ENCODE peak calls at places on chromosomes 16 and 17, in four cellular contexts. Y is MM.1S, R is choroid plexus epithelial cell, A is stomach. O is an unnamed sample.

GRCh38 chr17:40097931-40098845 is 2.2 kb downstream of the NR1D1 start:
- DNase-seq in Y (peak), R (peak), A (peak), O (peak)

GRCh38 chr16:68281368-68282063 is 17.2 kb downstream of the SLC7A6 start:
- DNase-seq in Y (no peak), R (no peak), A (no peak), O (no peak)

GRCh38 chr16:84155226-84155625 is 10.1 kb downstream of the DNAAF1 start:
- DNase-seq in Y (no peak), A (no peak), R (no peak), O (no peak)

GRCh38 chr17:47200325-47200663 is 8.9 kb upstream of the MYL4 start:
- DNase-seq in Y (peak), A (no peak), R (no peak), O (no peak)

GRCh38 chr16:66511615-66512500 is 38.1 kb downstream of the TK2 start:
- DNase-seq in A (peak), R (peak), Y (no peak), O (peak)

GRCh38 chr17:40903129-40903847 is 18.2 kb upstream of the KRT20 start:
- DNase-seq in A (peak), R (peak), Y (no peak), O (peak)

GRCh38 chr17:33967608-33968349 is 287.3 kb upstream of the CCL2 start:
- DNase-seq in A (no peak), Y (peak), R (no peak), O (no peak)

GRCh38 chr17:72639711-72640110 is 452.8 kb downstream of the SLC39A11 start:
- DNase-seq in Y (no peak), R (no peak), A (no peak), O (no peak)

GRCh38 chr17:66190738-66191606 is 961 bp downstream of the CEP112 start:
- DNase-seq in Y (no peak), R (peak), A (no peak), O (peak)

GRCh38 chr17:39622380-39623006 is 4.3 kb upstream of the PPP1R1B start:
- DNase-seq in Y (peak), A (no peak), R (no peak), O (no peak)

GRCh38 chr17:71392715-71393567 is 727.9 kb upstream of the SOX9 start:
- DNase-seq in R (peak), Y (no peak), A (no peak), O (peak)

GRCh38 chr17:78427140-78427539 is 48.7 kb downstream of the PGS1 start:
- DNase-seq in Y (no peak), R (no peak), A (no peak), O (no peak)

GRCh38 chr16:23114131-23114904 is 34.9 kb downstream of the USP31 start:
- DNase-seq in R (no peak), A (no peak), Y (no peak), O (no peak)

GRCh38 chr17:78498848-78499247 is 78.3 kb downstream of the DNAH17 start:
- DNase-seq in A (no peak), Y (no peak), R (no peak), O (no peak)

GRCh38 chr17:79824893-79825579 is 14.2 kb downstream of the CBX4 start:
- DNase-seq in R (no peak), A (no peak), Y (no peak), O (no peak)

GRCh38 chr16:56305956-56306565 is 114.8 kb downstream of the GNAO1 start:
- DNase-seq in A (no peak), R (no peak), Y (no peak), O (no peak)

GRCh38 chr16:56295059-56295673 is 103.9 kb downstream of the GNAO1 start:
- DNase-seq in A (no peak), R (no peak), Y (no peak), O (no peak)

DNA sequence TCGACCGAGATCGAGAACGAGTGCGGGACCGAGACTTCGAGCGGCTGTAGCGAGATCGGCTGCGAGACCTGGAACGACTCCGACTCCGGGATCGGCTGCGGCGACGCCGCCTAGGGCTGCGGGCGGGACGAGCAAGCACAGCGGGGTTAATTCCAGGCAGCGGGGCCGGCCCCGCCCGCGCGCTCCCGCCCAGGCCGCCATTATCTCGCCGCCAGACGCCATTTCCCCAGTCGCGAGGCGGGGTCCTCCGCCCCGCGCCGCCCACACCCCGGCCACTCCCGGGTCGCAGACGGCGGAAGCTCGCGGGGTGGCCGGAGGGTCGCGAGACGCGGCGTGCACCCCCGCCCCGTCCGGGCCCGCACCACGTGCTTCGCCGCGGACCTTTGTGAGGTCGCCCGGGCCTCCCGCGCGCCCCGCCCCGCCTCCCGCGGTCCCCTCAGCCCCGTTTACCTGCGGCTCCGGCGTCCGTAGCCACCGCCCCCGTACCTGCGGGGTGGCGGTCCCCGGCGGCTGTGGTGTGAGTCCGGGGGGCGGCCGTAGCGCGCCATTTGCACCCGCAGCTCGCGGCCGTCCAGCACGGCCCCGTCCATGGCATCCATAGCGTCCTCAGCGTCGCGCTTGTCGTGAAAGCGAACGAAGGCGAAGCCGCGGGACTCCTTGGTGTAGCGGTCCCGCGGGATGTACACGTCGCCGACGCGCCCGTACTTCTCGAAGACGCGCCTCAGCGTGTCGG is 616 bp downstream of the SRSF2 start:
- DNase-seq in A (peak), Y (peak), R (peak), O (peak)
- TF ChIP-seq CTCF in A (peak), Y (no peak), R (peak), O (no peak)

DNA sequence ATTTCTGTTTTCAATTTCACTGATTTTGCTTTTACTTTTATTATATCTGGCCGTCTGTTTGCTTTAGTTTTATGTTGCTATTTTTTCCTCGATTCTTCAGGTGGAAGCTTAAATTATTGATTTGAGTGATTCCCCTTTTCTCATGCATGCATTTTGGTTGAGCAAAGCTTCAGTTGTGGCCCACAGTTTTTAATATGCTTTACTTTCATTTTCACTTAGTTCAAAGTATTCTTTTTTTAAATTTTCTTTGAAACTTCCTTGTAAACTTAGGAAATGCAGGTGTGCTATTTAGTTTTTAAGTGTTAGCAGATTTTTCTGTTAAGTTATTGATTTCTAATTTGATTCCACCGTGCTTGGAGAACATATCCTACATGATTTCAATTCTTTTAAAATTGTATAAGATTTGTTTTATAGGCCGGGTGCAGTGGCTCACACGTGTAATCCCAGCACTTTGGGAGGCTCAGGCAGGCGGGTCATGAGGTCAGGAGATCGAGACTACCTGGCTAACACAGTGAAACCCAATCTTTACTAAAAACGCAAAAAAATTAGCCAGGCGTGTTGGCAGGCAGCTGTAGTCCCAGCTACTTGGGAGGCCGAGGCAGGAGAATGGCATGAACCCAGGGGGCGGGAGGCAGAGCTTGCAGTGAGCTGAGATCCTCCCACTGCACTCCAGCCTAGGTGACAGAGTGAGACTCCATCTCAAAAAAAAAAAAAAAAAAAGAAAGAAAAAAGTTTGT is 531.2 kb downstream of the KIF2B start:
- DNase-seq in R (no peak), A (no peak), Y (peak), O (no peak)
- H3K4me3 ChIP-seq in R (no peak), A (no peak), Y (peak), O (no peak)

DNA sequence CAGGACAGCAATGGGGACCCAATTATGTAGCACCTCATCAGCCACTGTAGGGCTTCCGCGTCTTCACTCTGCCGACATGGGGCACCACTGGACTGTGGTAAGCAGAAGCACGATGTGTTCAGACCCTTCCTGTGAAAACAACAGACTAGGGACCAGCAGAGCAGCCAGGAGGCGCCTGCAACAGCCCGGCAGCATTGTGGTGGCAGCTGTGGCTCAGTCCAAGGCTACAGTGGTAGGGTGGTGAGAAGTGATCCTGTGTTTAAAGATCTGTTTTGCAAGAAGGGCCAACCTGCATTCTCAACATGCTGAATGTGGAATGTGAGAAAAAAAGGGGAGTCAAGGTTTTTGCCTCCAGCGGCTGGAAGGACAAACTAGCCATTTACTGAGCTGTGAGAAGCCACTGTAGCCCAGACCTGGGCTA is 80.8 kb downstream of the GAS7 start:
- DNase-seq in R (peak), A (no peak), Y (no peak), O (no peak)
- TF ChIP-seq CTCF in R (peak), A (no peak), Y (no peak), O (no peak)

GRCh38 chr16:1680361-1680760 is 2.3 kb downstream of the JPT2 start:
- DNase-seq in Y (no peak), R (no peak), A (no peak), O (no peak)
- H3K4me3 ChIP-seq in Y (no peak), R (no peak), A (no peak), O (no peak)

GRCh38 chr17:20223808-20224328 is 214.7 kb downstream of the SPECC1 start:
- DNase-seq in R (no peak), A (no peak), Y (no peak), O (no peak)

GRCh38 chr17:20224379-20224778 is 215.2 kb downstream of the SPECC1 start:
- DNase-seq in R (no peak), A (no peak), Y (no peak), O (no peak)

GRCh38 chr17:20226814-20227482 is 217.8 kb downstream of the SPECC1 start:
- DNase-seq in R (peak), Y (peak), A (peak), O (peak)

GRCh38 chr17:20228410-20228809 is 219.3 kb downstream of the SPECC1 start:
- DNase-seq in A (no peak), Y (no peak), R (no peak), O (no peak)

DNA sequence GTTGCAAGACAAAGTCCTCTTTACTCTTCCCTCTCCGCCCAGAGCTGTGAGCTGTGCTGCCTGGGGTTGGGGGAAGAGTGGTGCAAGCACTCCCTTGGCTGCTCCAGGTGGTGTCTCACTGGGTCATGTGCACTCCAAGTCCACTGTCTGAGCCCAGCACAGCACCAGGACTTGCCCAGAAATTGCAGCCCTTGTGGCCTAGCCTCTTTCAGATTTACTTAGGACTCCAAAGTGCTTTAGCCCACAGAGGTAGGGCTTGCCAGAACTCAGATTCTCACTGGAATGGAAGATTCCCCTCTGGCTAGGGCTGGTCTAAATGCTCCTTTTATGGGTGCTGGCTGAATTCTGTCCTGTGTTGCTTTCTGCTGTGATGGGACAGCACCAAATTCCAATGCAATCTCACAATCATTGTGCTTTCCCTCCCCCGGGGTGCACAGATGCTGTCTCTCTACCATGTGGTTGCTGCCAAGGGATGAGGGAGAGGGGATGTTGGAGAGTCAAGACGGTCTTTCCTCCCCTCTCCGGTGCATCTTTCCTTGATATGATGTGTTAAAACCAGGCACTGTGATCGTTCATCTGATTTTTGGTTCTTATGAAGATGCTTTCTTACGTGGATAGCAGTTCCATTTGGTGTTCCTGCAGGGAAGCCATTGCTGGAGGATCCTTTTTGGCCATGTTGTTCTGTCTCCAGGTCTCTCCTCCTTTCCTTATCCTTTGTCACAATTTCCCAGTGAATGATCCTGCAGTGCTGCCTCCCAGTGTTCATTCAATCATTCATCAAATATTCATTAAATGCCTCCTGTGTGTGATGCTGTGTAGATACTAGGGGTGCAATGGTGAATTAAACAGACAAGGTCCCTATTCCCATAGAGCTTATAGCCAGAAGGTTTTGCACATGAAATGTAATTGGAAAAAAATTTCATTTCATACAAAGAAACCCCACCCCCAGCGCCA is 216.3 kb downstream of the SPECC1 start:
- DNase-seq in Y (no peak), R (peak), A (no peak), O (peak)
- TF ChIP-seq CTCF in Y (no peak), R (peak), A (no peak), O (no peak)

DNA sequence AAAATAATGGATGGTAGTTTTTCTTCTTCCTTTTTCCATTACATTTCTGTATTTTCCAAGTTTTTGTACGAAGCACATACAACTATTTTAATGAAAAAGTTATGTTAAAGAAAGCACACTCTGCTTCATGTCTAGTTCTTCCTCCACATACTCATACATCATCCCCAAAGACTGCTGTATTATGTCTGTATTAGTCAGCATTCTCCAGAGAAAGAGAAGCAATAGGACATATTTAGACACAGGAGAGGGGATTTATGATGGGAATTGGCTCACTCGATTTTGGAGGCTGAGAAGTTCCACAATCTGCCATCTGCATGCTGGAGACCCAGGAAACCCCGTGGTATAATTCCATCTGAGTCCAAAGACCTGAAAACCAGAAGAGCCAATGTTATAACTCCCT is 10.1 kb upstream of the ACSM2A start:
- DNase-seq in Y (no peak), A (no peak), R (no peak), O (peak)
- H3K4me3 ChIP-seq in Y (no peak), A (no peak), R (no peak), O (no peak)

GRCh38 chr17:69084911-69085310 is 24.2 kb upstream of the ABCA9 start:
- DNase-seq in A (no peak), Y (no peak), R (no peak), O (no peak)
- TF ChIP-seq CTCF in A (no peak), Y (peak), R (peak), O (peak)

O was measured in fibroblast of mammary gland.